ENCODE peak calls at places on chromosomes 1 and 21, in eight cellular contexts. One of them, this sample, is unnamed.

GRCh38 chr1:7109901-7110300 is 324.6 kb downstream of the CAMTA1 start:
- DNase-seq in nucleus accumbens: no peak
- DNase-seq in cardiac fibroblast: no peak
- DNase-seq in NCI-H1092: no peak
- DNase-seq in activated naive CD8-positive, alpha-beta T cell treated with anti-CD3 and anti-CD28 coated beads for 36 hours: no peak
- DNase-seq in body of pancreas: no peak
- DNase-seq in NCI-H748 treated with DMSO at 0.1 percent for 48 hours: no peak
- DNase-seq in mammary epithelial cell: peak; percentile 35
- DNase-seq in this sample: no peak

GRCh38 chr1:232211149-232211548 is 418.8 kb downstream of the SIPA1L2 start:
- DNase-seq in nucleus accumbens: no peak
- DNase-seq in cardiac fibroblast: no peak
- DNase-seq in NCI-H1092: no peak
- DNase-seq in activated naive CD8-positive, alpha-beta T cell treated with anti-CD3 and anti-CD28 coated beads for 36 hours: no peak
- DNase-seq in body of pancreas: no peak
- DNase-seq in NCI-H748 treated with DMSO at 0.1 percent for 48 hours: no peak
- DNase-seq in mammary epithelial cell: no peak
- DNase-seq in this sample: no peak

GRCh38 chr21:34345091-34345871 is 18.5 kb upstream of the KCNE2 start:
- DNase-seq in nucleus accumbens: no peak
- DNase-seq in cardiac fibroblast: peak; percentile 40
- DNase-seq in NCI-H1092: no peak
- DNase-seq in activated naive CD8-positive, alpha-beta T cell treated with anti-CD3 and anti-CD28 coated beads for 36 hours: no peak
- DNase-seq in body of pancreas: no peak
- DNase-seq in NCI-H748 treated with DMSO at 0.1 percent for 48 hours: no peak
- DNase-seq in mammary epithelial cell: no peak
- DNase-seq in this sample: no peak

GRCh38 chr1:12336436-12336835 is 106.6 kb downstream of the VPS13D start:
- DNase-seq in nucleus accumbens: no peak
- DNase-seq in cardiac fibroblast: peak; percentile 8
- DNase-seq in NCI-H1092: no peak
- DNase-seq in activated naive CD8-positive, alpha-beta T cell treated with anti-CD3 and anti-CD28 coated beads for 36 hours: no peak
- DNase-seq in body of pancreas: peak; percentile 58
- DNase-seq in NCI-H748 treated with DMSO at 0.1 percent for 48 hours: no peak
- DNase-seq in mammary epithelial cell: no peak
- DNase-seq in this sample: no peak

GRCh38 chr1:40853113-40853999 is 8.8 kb downstream of the CITED4 start:
- DNase-seq in nucleus accumbens: no peak
- DNase-seq in cardiac fibroblast: no peak
- DNase-seq in NCI-H1092: no peak
- DNase-seq in activated naive CD8-positive, alpha-beta T cell treated with anti-CD3 and anti-CD28 coated beads for 36 hours: no peak
- DNase-seq in body of pancreas: no peak
- DNase-seq in NCI-H748 treated with DMSO at 0.1 percent for 48 hours: no peak
- DNase-seq in mammary epithelial cell: peak; percentile 87
- DNase-seq in this sample: no peak

GRCh38 chr1:228236744-228237143 is 28.9 kb downstream of the OBSCN start:
- DNase-seq in nucleus accumbens: no peak
- DNase-seq in cardiac fibroblast: peak; percentile 60
- DNase-seq in NCI-H1092: no peak
- DNase-seq in activated naive CD8-positive, alpha-beta T cell treated with anti-CD3 and anti-CD28 coated beads for 36 hours: no peak
- DNase-seq in body of pancreas: peak; percentile 81
- DNase-seq in NCI-H748 treated with DMSO at 0.1 percent for 48 hours: peak; percentile 36
- DNase-seq in mammary epithelial cell: peak; percentile 22
- DNase-seq in this sample: peak; percentile 10

GRCh38 chr1:44072204-44072603 is 40.9 kb upstream of the SLC6A9 start:
- DNase-seq in nucleus accumbens: no peak
- DNase-seq in cardiac fibroblast: peak; percentile 92
- DNase-seq in NCI-H1092: no peak
- DNase-seq in activated naive CD8-positive, alpha-beta T cell treated with anti-CD3 and anti-CD28 coated beads for 36 hours: no peak
- DNase-seq in body of pancreas: no peak
- DNase-seq in NCI-H748 treated with DMSO at 0.1 percent for 48 hours: no peak
- DNase-seq in mammary epithelial cell: peak; percentile 82
- DNase-seq in this sample: no peak

GRCh38 chr1:223876643-223877042 is 30.9 kb upstream of the TP53BP2 start:
- DNase-seq in nucleus accumbens: no peak
- DNase-seq in cardiac fibroblast: no peak
- DNase-seq in NCI-H1092: no peak
- DNase-seq in activated naive CD8-positive, alpha-beta T cell treated with anti-CD3 and anti-CD28 coated beads for 36 hours: no peak
- DNase-seq in body of pancreas: no peak
- DNase-seq in NCI-H748 treated with DMSO at 0.1 percent for 48 hours: no peak
- DNase-seq in mammary epithelial cell: no peak
- DNase-seq in this sample: no peak

GRCh38 chr1:8422439-8423133 is 104.7 kb downstream of the SLC45A1 start:
- DNase-seq in nucleus accumbens: no peak
- DNase-seq in cardiac fibroblast: peak; percentile 49
- DNase-seq in NCI-H1092: no peak
- DNase-seq in activated naive CD8-positive, alpha-beta T cell treated with anti-CD3 and anti-CD28 coated beads for 36 hours: peak; percentile 15
- DNase-seq in body of pancreas: peak; percentile 37
- DNase-seq in NCI-H748 treated with DMSO at 0.1 percent for 48 hours: no peak
- DNase-seq in mammary epithelial cell: peak; percentile 25
- DNase-seq in this sample: no peak

GRCh38 chr1:201266774-201267173 is 16.5 kb upstream of the PKP1 start:
- DNase-seq in nucleus accumbens: no peak
- DNase-seq in cardiac fibroblast: peak; percentile 69
- DNase-seq in NCI-H1092: no peak
- DNase-seq in activated naive CD8-positive, alpha-beta T cell treated with anti-CD3 and anti-CD28 coated beads for 36 hours: no peak
- DNase-seq in body of pancreas: no peak
- DNase-seq in NCI-H748 treated with DMSO at 0.1 percent for 48 hours: peak; percentile 4
- DNase-seq in mammary epithelial cell: peak; percentile 96
- DNase-seq in this sample: peak; percentile 6

GRCh38 chr1:38071530-38072266 is 25.1 kb upstream of the POU3F1 start:
- DNase-seq in nucleus accumbens: no peak
- DNase-seq in cardiac fibroblast: peak; percentile 63
- DNase-seq in NCI-H1092: no peak
- DNase-seq in activated naive CD8-positive, alpha-beta T cell treated with anti-CD3 and anti-CD28 coated beads for 36 hours: no peak
- DNase-seq in body of pancreas: no peak
- DNase-seq in NCI-H748 treated with DMSO at 0.1 percent for 48 hours: no peak
- DNase-seq in mammary epithelial cell: peak; percentile 26
- DNase-seq in this sample: no peak

GRCh38 chr1:178039826-178040380 is 54.0 kb upstream of the RASAL2 start:
- DNase-seq in nucleus accumbens: no peak
- DNase-seq in cardiac fibroblast: no peak
- DNase-seq in NCI-H1092: no peak
- DNase-seq in activated naive CD8-positive, alpha-beta T cell treated with anti-CD3 and anti-CD28 coated beads for 36 hours: no peak
- DNase-seq in body of pancreas: no peak
- DNase-seq in NCI-H748 treated with DMSO at 0.1 percent for 48 hours: no peak
- DNase-seq in mammary epithelial cell: no peak
- DNase-seq in this sample: no peak

GRCh38 chr1:23600283-23600682 is 41.0 kb upstream of the ID3 start:
- DNase-seq in nucleus accumbens: no peak
- DNase-seq in cardiac fibroblast: no peak
- DNase-seq in NCI-H1092: no peak
- DNase-seq in activated naive CD8-positive, alpha-beta T cell treated with anti-CD3 and anti-CD28 coated beads for 36 hours: no peak
- DNase-seq in body of pancreas: no peak
- DNase-seq in NCI-H748 treated with DMSO at 0.1 percent for 48 hours: no peak
- DNase-seq in mammary epithelial cell: no peak
- DNase-seq in this sample: no peak

GRCh38 chr21:45010096-45010495 is 64.3 kb upstream of the ADARB1 start:
- DNase-seq in nucleus accumbens: no peak
- DNase-seq in cardiac fibroblast: peak; percentile 20
- DNase-seq in NCI-H1092: no peak
- DNase-seq in activated naive CD8-positive, alpha-beta T cell treated with anti-CD3 and anti-CD28 coated beads for 36 hours: no peak
- DNase-seq in body of pancreas: no peak
- DNase-seq in NCI-H748 treated with DMSO at 0.1 percent for 48 hours: no peak
- DNase-seq in mammary epithelial cell: peak; percentile 86
- DNase-seq in this sample: no peak

This sample was measured in NCI-H146.